ENCODE peak calls at places on chromosomes 2 and 18, in five cellular contexts. P, N, U, V and D are unnamed samples.

GRCh38 chr18:6543330-6543908 is 128.7 kb upstream of the L3MBTL4 start:
- DNase-seq in U (no peak), N (peak; percentile 5), V (no peak), P (no peak), D (no peak)

GRCh38 chr2:3192920-3193319 is 184.7 kb downstream of the EIPR1 start:
- DNase-seq in N (no peak), P (no peak), U (no peak), V (no peak), D (no peak)

GRCh38 chr2:54755641-54756326 is 32.3 kb downstream of the EML6 start:
- DNase-seq in V (no peak), P (no peak), N (no peak), U (no peak), D (no peak)

GRCh38 chr2:176658708-176659107 is 389.5 kb downstream of the MTX2 start:
- DNase-seq in P (no peak), V (no peak), U (no peak), N (no peak), D (no peak)

GRCh38 chr2:74741651-74742050 is 87.6 kb downstream of the SEMA4F start:
- DNase-seq in V (no peak), U (no peak), N (no peak), P (no peak), D (no peak)

GRCh38 chr2:147390475-147390874 is 454.4 kb upstream of the ACVR2A start:
- DNase-seq in N (no peak), P (no peak), V (no peak), U (no peak), D (no peak)

GRCh38 chr2:138475394-138475793 is 26.2 kb upstream of the SPOPL start:
- DNase-seq in N (no peak), P (no peak), U (no peak), V (no peak), D (no peak)

GRCh38 chr18:36419913-36420531 is 122.5 kb downstream of the FHOD3 start:
- DNase-seq in N (no peak), V (no peak), U (no peak), P (no peak), D (no peak)

GRCh38 chr2:64212801-64213321 is 68.6 kb upstream of the PELI1 start:
- DNase-seq in P (no peak), U (no peak), N (no peak), V (no peak), D (no peak)

GRCh38 chr2:172909454-172909853 is 166.2 kb upstream of the MAP3K20 start:
- DNase-seq in N (no peak), V (no peak), U (no peak), P (no peak), D (no peak)

GRCh38 chr2:64653174-64654062 is at the start of gene SERTAD2:
- DNase-seq in V (peak; percentile 88), N (peak; percentile 82), P (peak; percentile 99), U (peak; percentile 37), D (peak; percentile 95)

GRCh38 chr2:165015052-165015642 is 59.8 kb upstream of the SLC38A11 start:
- DNase-seq in U (no peak), P (peak; percentile 77), N (peak; percentile 21), V (peak; percentile 31), D (peak; percentile 56)

GRCh38 chr2:134669731-134670669 is 48.8 kb downstream of the TMEM163 start:
- DNase-seq in N (no peak), U (no peak), V (no peak), P (no peak), D (peak; percentile 85)

GRCh38 chr2:36416370-36417165 is 61.0 kb downstream of the CRIM1 start:
- DNase-seq in P (no peak), U (no peak), N (no peak), V (no peak), D (no peak)

GRCh38 chr2:39419282-39420223 is 17.5 kb downstream of the MAP4K3 start:
- DNase-seq in P (no peak), U (no peak), N (no peak), V (no peak), D (no peak)

GRCh38 chr2:165857881-165858280 is 63.8 kb upstream of the GALNT3 start:
- DNase-seq in U (no peak), V (no peak), N (no peak), P (no peak), D (no peak)

GRCh38 chr18:48792141-48792540 is 158.6 kb downstream of the SMAD7 start:
- DNase-seq in P (no peak), V (no peak), N (no peak), U (no peak), D (peak; percentile 14)

GRCh38 chr18:48789259-48789812 is 161.4 kb downstream of the SMAD7 start:
- DNase-seq in U (no peak), N (no peak), V (no peak), P (no peak), D (no peak)

GRCh38 chr18:48790869-48791635 is 159.7 kb downstream of the SMAD7 start:
- DNase-seq in V (no peak), N (no peak), U (no peak), P (no peak), D (peak; percentile 46)

GRCh38 chr18:48791636-48792105 is 159.1 kb downstream of the SMAD7 start:
- DNase-seq in V (no peak), U (no peak), P (no peak), N (no peak), D (no peak)

DNA sequence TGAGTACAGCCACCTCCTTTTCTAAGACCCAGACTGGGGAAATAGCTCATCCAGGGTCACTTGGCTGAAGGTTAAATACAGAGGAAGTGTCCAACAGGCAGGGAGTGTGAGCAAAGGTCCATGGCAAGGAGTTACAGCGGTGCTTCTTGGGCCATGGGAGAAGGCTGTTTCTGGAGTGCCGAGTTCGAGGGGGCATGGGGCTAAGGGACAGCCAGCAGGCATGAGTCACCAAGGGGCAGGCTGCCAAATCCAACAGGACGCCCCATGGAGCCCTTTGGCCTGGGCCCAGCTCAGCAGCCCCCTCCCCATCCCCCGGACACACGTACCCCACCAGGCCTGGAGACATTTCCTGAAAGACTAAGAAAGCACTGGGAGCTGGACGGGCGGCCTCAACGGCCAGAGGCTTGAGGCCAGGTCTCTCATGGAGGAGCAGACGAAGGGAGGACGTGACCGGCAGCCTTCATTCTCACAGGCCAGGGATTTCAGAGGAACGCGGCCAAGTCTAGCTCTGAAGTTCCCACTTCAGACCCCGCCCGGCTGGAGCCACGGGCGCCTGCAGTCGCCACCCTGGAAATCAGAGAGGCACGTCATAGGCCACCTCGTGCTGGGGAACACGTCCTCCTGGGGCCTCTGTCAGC is 160.4 kb downstream of the SMAD7 start:
- DNase-seq in P (peak; percentile 87), V (peak; percentile 69), N (no peak), U (peak; percentile 79), D (peak; percentile 92)
- H3K27ac ChIP-seq in P (peak overlapping the region; percentile 83), V (peak overlapping the region; percentile 8), N (no peak overlapping the region), U (peak overlapping the region; percentile 93), D (peak overlapping the region; percentile 81)

GRCh38 chr2:96345403-96345802 is 9.8 kb downstream of the NCAPH start:
- DNase-seq in V (no peak), P (no peak), U (no peak), N (no peak), D (no peak)
- TF ChIP-seq CTCF in V (no peak), P (no peak), U (no peak), N (no peak), D (no peak)

GRCh38 chr18:49073431-49073830 is 122.7 kb upstream of the SMAD7 start:
- DNase-seq in P (no peak), V (no peak), U (no peak), N (no peak), D (no peak)

GRCh38 chr18:49074505-49074904 is 123.7 kb upstream of the SMAD7 start:
- DNase-seq in N (no peak), V (no peak), U (no peak), P (no peak), D (no peak)

GRCh38 chr18:49072940-49073339 is 122.2 kb upstream of the SMAD7 start:
- DNase-seq in N (no peak), U (no peak), V (no peak), P (no peak), D (no peak)

GRCh38 chr18:49076767-49077166 is 126.0 kb upstream of the SMAD7 start:
- DNase-seq in N (no peak), P (no peak), V (no peak), U (no peak), D (no peak)

DNA sequence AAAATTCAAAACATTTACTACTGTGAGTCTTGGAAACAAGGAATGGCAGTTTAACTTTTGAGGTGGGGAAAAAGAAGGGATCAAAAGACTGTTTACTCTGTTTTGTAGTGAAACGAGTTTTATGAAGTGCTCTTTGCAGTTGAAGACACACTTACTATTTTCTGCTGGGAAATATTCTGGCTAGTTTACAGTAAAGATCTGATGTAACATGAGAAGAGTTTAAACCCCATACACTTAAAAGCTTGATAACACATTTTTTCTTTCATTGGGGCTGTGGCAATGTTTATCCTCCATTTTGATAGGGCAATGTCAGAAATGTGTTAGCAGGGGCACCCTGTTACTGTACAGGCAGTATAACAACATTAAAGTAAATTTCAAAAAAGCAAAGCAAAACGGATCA is 124.9 kb upstream of the SMAD7 start:
- DNase-seq in U (no peak), P (no peak), V (no peak), N (no peak), D (no peak)
- H3K4me1 ChIP-seq in U (peaks cover 27% of the 10 kb centered on the region), P (peaks cover 6% of the 10 kb centered on the region), V (no peaks in the 10 kb centered on the region), N (peaks cover 4% of the 10 kb centered on the region), D (peaks cover 14% of the 10 kb centered on the region)

GRCh38 chr2:30645745-30646119 is 161.5 kb downstream of the CAPN13 start:
- DNase-seq in U (no peak), P (no peak), N (no peak), V (no peak), D (no peak)
- H3K27ac ChIP-seq in U (no peak overlapping the region), P (no peak overlapping the region), N (no peak overlapping the region), V (no peak overlapping the region), D (no peak overlapping the region)

GRCh38 chr2:7033136-7033960 is 116.1 kb downstream of the RNF144A start:
- DNase-seq in N (no peak), V (no peak), U (no peak), P (no peak), D (no peak)

GRCh38 chr2:7035884-7036283 is 118.7 kb downstream of the RNF144A start:
- DNase-seq in V (no peak), N (no peak), P (no peak), U (no peak), D (no peak)

GRCh38 chr2:7031424-7032245 is 114.4 kb downstream of the RNF144A start:
- DNase-seq in U (no peak), V (peak; percentile 60), N (no peak), P (peak; percentile 88), D (peak; percentile 91)

GRCh38 chr2:7032371-7032770 is 115.2 kb downstream of the RNF144A start:
- DNase-seq in P (no peak), V (no peak), N (no peak), U (no peak), D (no peak)

GRCh38 chr2:7034313-7034712 is 117.1 kb downstream of the RNF144A start:
- DNase-seq in N (no peak), U (no peak), V (no peak), P (no peak), D (no peak)
- TF ChIP-seq CTCF in N (peak; percentile 21), U (no peak), V (no peak), P (no peak), D (peak; percentile 29)

GRCh38 chr2:42117923-42118758 is 51.0 kb upstream of the EML4 start:
- DNase-seq in U (no peak), P (no peak), N (no peak), V (no peak), D (no peak)
- H3K4me1 ChIP-seq in U (peaks cover 22% of the 10 kb centered on the region), P (peaks cover 24% of the 10 kb centered on the region), N (peaks cover 34% of the 10 kb centered on the region), V (no peaks in the 10 kb centered on the region), D (peaks cover 34% of the 10 kb centered on the region)

DNA sequence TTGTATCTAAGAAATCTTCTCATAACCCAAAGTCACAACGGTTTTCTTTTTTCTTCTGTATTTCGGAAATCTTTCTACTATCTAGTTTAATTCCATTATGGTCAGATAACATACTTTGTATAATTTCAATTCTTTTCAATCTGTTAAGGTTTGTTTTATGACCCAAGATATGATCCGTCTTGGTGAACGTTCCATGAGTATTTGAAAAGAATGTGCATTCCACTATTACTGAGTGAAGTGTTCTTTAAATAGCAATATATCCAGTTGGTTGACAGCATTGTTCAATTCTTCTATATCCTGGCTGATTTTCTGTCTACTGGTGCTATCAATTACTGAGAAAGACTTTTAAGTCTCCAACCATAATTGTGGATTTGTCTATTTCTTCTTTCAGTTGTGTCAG is 414.5 kb downstream of the TNS1 start:
- DNase-seq in V (no peak), U (no peak), P (no peak), N (no peak), D (no peak)
- H3K27ac ChIP-seq in V (no peak overlapping the region), U (no peak overlapping the region), P (no peak overlapping the region), N (no peak overlapping the region), D (no peak overlapping the region)